ENCODE peak calls at places on chromosomes 6 and 20, in four cellular contexts. One of them, this sample, is unnamed.

GRCh38 chr20:16265334-16265733 is 307.9 kb downstream of the KIF16B start:
- DNase-seq in substantia nigra: no peak
- DNase-seq in retinal pigment epithelial cell: no peak
- DNase-seq in adipocyte: no peak
- DNase-seq in this sample: no peak

GRCh38 chr6:73262701-73263569 is at the start of gene KHDC1:
- DNase-seq in substantia nigra: peak
- DNase-seq in retinal pigment epithelial cell: no peak
- DNase-seq in adipocyte: peak
- DNase-seq in this sample: peak

GRCh38 chr6:97066056-97066455 is 141.5 kb downstream of the KLHL32 start:
- DNase-seq in substantia nigra: no peak
- DNase-seq in retinal pigment epithelial cell: no peak
- DNase-seq in adipocyte: no peak
- DNase-seq in this sample: no peak

GRCh38 chr20:54980321-54980960 is 505.0 kb downstream of the DOK5 start:
- DNase-seq in substantia nigra: no peak
- DNase-seq in retinal pigment epithelial cell: no peak
- DNase-seq in adipocyte: peak
- DNase-seq in this sample: no peak

GRCh38 chr20:20327756-20328155 is 40.1 kb upstream of the INSM1 start:
- DNase-seq in substantia nigra: no peak
- DNase-seq in retinal pigment epithelial cell: no peak
- DNase-seq in adipocyte: no peak
- DNase-seq in this sample: no peak

GRCh38 chr6:137698636-137699035 is 168.4 kb upstream of the TNFAIP3 start:
- DNase-seq in substantia nigra: peak
- DNase-seq in retinal pigment epithelial cell: no peak
- DNase-seq in adipocyte: no peak
- DNase-seq in this sample: no peak

GRCh38 chr20:1391640-1392442 is 1.0 kb downstream of the FKBP1A start:
- DNase-seq in substantia nigra: no peak
- DNase-seq in retinal pigment epithelial cell: no peak
- DNase-seq in adipocyte: peak
- DNase-seq in this sample: no peak

GRCh38 chr20:5150226-5151076 is 23.6 kb downstream of the CDS2 start:
- DNase-seq in substantia nigra: peak
- DNase-seq in retinal pigment epithelial cell: peak
- DNase-seq in adipocyte: no peak
- DNase-seq in this sample: no peak

GRCh38 chr6:74284266-74284665 is 588.3 kb downstream of the CD109 start:
- DNase-seq in substantia nigra: no peak
- DNase-seq in retinal pigment epithelial cell: no peak
- DNase-seq in adipocyte: peak
- DNase-seq in this sample: no peak

GRCh38 chr6:16380220-16380809 is 141.9 kb downstream of the GMPR start:
- DNase-seq in substantia nigra: no peak
- DNase-seq in retinal pigment epithelial cell: no peak
- DNase-seq in adipocyte: no peak
- DNase-seq in this sample: no peak

GRCh38 chr20:1832634-1833033 is 62.6 kb upstream of the SIRPA start:
- DNase-seq in substantia nigra: no peak
- DNase-seq in retinal pigment epithelial cell: no peak
- DNase-seq in adipocyte: no peak
- DNase-seq in this sample: no peak